ENCODE peak calls at places on chromosomes 13 and 19, in five cellular contexts. G, Q, P, Y and R are unnamed samples.

GRCh38 chr13:76677047-76677446 is 209.2 kb downstream of the KCTD12 start:
- DNase-seq in G (peak), Q (no peak), P (no peak), Y (no peak), R (no peak)

GRCh38 chr13:98406475-98406874 is 170.4 kb downstream of the STK24 start:
- DNase-seq in G (no peak), Q (no peak), P (no peak), Y (no peak), R (no peak)

GRCh38 chr19:3765121-3765520 is 2.6 kb downstream of the MRPL54 start:
- DNase-seq in G (no peak), Q (no peak), P (no peak), Y (no peak), R (peak)

GRCh38 chr13:32150794-32151193 is 119.2 kb downstream of the FRY start:
- DNase-seq in G (peak), Q (no peak), P (peak), Y (no peak), R (no peak)

GRCh38 chr19:29283366-29283765 is 70.4 kb upstream of the UQCRFS1 start:
- DNase-seq in G (no peak), Q (no peak), P (no peak), Y (no peak), R (no peak)

GRCh38 chr19:54190942-54191670 is at the start of gene TSEN34:
- DNase-seq in G (peak), Q (peak), P (no peak), Y (no peak), R (peak)

GRCh38 chr13:30108913-30109237 is 198.5 kb downstream of the KATNAL1 start:
- DNase-seq in G (no peak), Q (no peak), P (peak), Y (peak), R (no peak)

GRCh38 chr13:112256716-112257497 is 119.2 kb upstream of the SPACA7 start:
- DNase-seq in G (no peak), Q (no peak), P (no peak), Y (no peak), R (no peak)

GRCh38 chr13:108195146-108195545 is 20.2 kb downstream of the LIG4 start:
- DNase-seq in G (no peak), Q (no peak), P (no peak), Y (no peak), R (no peak)

GRCh38 chr13:37667631-37668161 is 69.1 kb upstream of the POSTN start:
- DNase-seq in G (no peak), Q (no peak), P (no peak), Y (no peak), R (no peak)

GRCh38 chr13:44237276-44237767 is 136.3 kb upstream of the SERP2 start:
- DNase-seq in G (peak), Q (no peak), P (peak), Y (no peak), R (no peak)

GRCh38 chr19:5191091-5191490 is 149.5 kb downstream of the PTPRS start:
- DNase-seq in G (no peak), Q (no peak), P (no peak), Y (no peak), R (no peak)

GRCh38 chr13:51995677-51996551 is 15.3 kb downstream of the ATP7B start:
- DNase-seq in G (no peak), Q (no peak), P (peak), Y (no peak), R (no peak)

GRCh38 chr19:12884926-12885748 is 1.9 kb downstream of the KLF1 start:
- DNase-seq in G (no peak), Q (peak), P (peak), Y (peak), R (peak)

GRCh38 chr19:49113762-49114629 is at the start of gene LIN7B:
- DNase-seq in G (peak), Q (peak), P (peak), Y (no peak), R (peak)

GRCh38 chr19:18273566-18274302 is 518 bp downstream of the IQCN start:
- DNase-seq in G (no peak), Q (no peak), P (no peak), Y (no peak), R (no peak)

GRCh38 chr13:60267498-60268202 is 103.9 kb upstream of the DIAPH3 start:
- DNase-seq in G (no peak), Q (no peak), P (peak), Y (no peak), R (no peak)

GRCh38 chr19:19211499-19212432 is at the start of gene NCAN:
- DNase-seq in G (no peak), Q (no peak), P (no peak), Y (no peak), R (no peak)

GRCh38 chr19:44925114-44925891 is 10.9 kb downstream of the APOC1 start:
- DNase-seq in G (peak), Q (no peak), P (no peak), Y (no peak), R (no peak)

GRCh38 chr13:110540871-110541525 is 20.5 kb downstream of the RAB20 start:
- DNase-seq in G (no peak), Q (no peak), P (no peak), Y (no peak), R (no peak)
- H3K27ac ChIP-seq in G (peak), Q (no peak), P (peak), Y (no peak), R (no peak)

GRCh38 chr19:13980340-13980739 is 25.8 kb downstream of the RFX1 start:
- DNase-seq in G (no peak), Q (no peak), P (no peak), Y (no peak), R (no peak)

GRCh38 chr19:13978306-13978705 is 26.0 kb downstream of the DCAF15 start:
- DNase-seq in G (peak), Q (no peak), P (peak), Y (no peak), R (no peak)

GRCh38 chr19:13979686-13980085 is 26.4 kb downstream of the RFX1 start:
- DNase-seq in G (no peak), Q (no peak), P (no peak), Y (no peak), R (no peak)

GRCh38 chr19:13978721-13979191 is 26.4 kb downstream of the DCAF15 start:
- DNase-seq in G (no peak), Q (no peak), P (no peak), Y (no peak), R (no peak)

DNA sequence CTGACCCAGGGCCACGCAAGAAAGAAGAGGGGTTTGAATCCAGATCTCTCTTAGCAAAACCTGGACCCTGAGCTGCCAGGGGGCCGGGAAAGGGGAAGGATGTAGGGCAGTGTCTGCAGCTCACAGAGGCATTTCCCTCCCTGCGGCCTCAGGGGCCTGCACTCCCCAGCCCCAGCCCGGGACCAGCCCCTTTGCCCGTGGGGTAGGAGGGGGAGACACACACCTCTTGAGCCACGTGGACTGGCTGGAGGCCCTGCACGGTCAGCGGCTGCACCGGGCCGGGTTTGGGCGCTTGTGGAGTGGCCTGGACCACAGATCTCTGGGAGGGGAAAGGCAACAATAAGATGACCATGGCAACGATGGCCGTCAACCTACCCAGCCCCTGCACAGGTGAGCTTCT is 26.9 kb downstream of the RFX1 start:
- DNase-seq in G (no peak), Q (no peak), P (no peak), Y (no peak), R (no peak)
- H3K4me3 ChIP-seq in G (peak), Q (no peak), P (no peak), Y (no peak), R (no peak)

GRCh38 chr13:22111152-22111783 is 440.4 kb downstream of the FGF9 start:
- DNase-seq in G (no peak), Q (peak), P (no peak), Y (no peak), R (no peak)
- H3K27ac ChIP-seq in G (peak), Q (no peak), P (no peak), Y (no peak), R (no peak)

DNA sequence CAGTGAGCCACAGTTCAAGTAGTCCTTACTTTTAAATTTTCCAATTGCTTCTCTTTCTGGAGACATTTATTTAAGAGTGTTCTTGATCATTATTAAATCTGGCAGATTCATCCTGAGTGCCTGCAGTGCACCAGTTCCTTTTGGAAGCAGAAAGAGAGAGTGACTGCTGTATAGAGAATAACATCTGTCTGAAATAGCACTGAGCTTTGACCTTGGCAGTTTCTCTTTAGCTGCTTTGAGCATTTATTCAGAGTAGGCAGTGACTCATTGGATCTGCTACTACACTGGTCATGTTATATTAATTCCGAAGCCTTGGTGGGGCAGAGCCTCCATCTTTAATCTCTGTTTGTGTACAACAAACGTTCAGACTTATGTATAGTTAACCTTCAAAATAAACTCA is 1373.7 kb downstream of the PCDH9 start:
- DNase-seq in G (no peak), Q (no peak), P (no peak), Y (no peak), R (no peak)
- H3K4me3 ChIP-seq in G (no peak), Q (no peak), P (no peak), Y (no peak), R (no peak)

GRCh38 chr13:43127103-43127817 is 103.9 kb downstream of the DNAJC15 start:
- DNase-seq in G (no peak), Q (no peak), P (no peak), Y (no peak), R (no peak)
- H3K27ac ChIP-seq in G (no peak), Q (no peak), P (no peak), Y (no peak), R (no peak)

GRCh38 chr13:113848020-113848419 is 15.9 kb downstream of the GAS6 start:
- DNase-seq in G (no peak), Q (no peak), P (no peak), Y (no peak), R (no peak)
- H3K4me3 ChIP-seq in G (no peak), Q (no peak), P (no peak), Y (no peak), R (no peak)

DNA sequence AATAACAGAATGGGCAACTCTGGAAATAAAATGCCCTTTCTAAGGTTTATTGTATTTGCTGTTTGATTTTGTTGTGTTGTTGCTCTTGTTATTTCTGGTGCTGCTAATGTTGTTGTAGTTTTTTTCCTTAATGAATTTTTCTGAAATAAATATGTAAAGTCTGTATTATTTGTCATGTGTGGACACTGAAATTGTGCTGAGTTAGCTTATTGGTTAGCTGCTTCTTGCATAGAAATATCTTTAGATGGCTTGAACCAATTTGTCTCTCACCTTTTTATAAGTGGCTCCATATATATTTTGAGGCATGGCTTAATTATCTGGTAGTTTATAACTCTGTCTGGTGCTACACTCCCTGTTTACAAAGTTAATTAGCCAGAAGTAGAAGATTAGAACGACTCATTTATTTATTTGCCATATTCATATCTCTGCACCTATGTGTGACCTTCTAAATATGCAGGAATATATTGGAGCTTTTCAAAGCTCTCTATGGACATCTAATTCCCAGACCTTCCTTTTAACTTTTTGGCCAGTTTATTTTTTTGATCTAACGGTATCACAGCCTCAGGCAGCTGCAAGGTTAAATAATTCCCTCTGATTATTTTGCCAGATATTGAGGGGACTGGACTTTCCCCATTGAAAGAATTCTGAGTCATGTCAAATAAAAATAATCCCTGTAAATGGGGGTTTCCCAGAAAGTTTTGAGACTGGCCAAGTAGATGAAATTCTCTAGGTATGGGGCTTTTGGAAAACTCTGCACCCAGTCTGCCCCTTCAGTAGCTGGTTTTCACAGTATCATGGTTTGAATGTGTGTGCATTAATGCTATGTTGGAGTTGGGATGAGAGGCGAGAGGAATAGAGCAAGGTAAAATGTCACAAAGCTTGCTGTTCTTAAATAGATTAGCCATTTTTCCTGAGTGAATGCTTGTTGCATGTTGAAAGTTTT is 1331.7 kb upstream of the MIR17HG start:
- DNase-seq in G (no peak), Q (no peak), P (no peak), Y (no peak), R (no peak)
- H3K27ac ChIP-seq in G (no peak), Q (no peak), P (no peak), Y (no peak), R (no peak)